ENCODE peak calls at places on chromosomes 13 and 19, in seven cellular contexts. L is fibroblast of lung, G is adrenal gland, J is choroid plexus epithelial cell, Q is K562, C is tibial artery, F is psoas muscle. V is an unnamed sample.

GRCh38 chr13:23386533-23386932 is 47.0 kb downstream of the SACS start:
- DNase-seq in Q (no peak), L (no peak), C (no peak), J (no peak), G (no peak), F (no peak), V (no peak)

GRCh38 chr13:26872444-26873173 is 112.0 kb upstream of the GPR12 start:
- DNase-seq in J (peak), G (peak), L (no peak), Q (peak), C (no peak), F (peak), V (no peak)

GRCh38 chr13:109968876-109969577 is 182.6 kb upstream of the IRS2 start:
- DNase-seq in F (no peak), G (no peak), C (no peak), L (no peak), Q (no peak), J (peak), V (no peak)

GRCh38 chr13:41917641-41918040 is 43.3 kb downstream of the VWA8 start:
- DNase-seq in L (peak), C (no peak), J (peak), Q (no peak), F (no peak), G (no peak), V (no peak)

GRCh38 chr13:46468570-46468969 is 81.5 kb upstream of the RUBCNL start:
- DNase-seq in J (no peak), Q (no peak), L (no peak), G (no peak), C (no peak), F (no peak), V (no peak)

GRCh38 chr13:79680485-79680884 is 199.5 kb downstream of the NDFIP2 start:
- DNase-seq in Q (no peak), L (no peak), G (no peak), C (no peak), F (no peak), J (no peak), V (no peak)

GRCh38 chr13:73656863-73657262 is 477.3 kb downstream of the KLF12 start:
- DNase-seq in G (no peak), L (peak), C (no peak), J (no peak), F (no peak), Q (no peak), V (no peak)

GRCh38 chr19:55440411-55441105 is 2.5 kb downstream of the SHISA7 start:
- DNase-seq in L (no peak), C (no peak), G (no peak), Q (peak), J (no peak), F (no peak), V (no peak)

GRCh38 chr19:3080281-3080680 is 13.9 kb upstream of the GNA11 start:
- DNase-seq in Q (no peak), J (peak), C (no peak), L (peak), F (no peak), G (no peak), V (no peak)

GRCh38 chr13:39349391-39349790 is 253.6 kb downstream of the LHFPL6 start:
- DNase-seq in Q (no peak), L (peak), J (no peak), F (no peak), G (no peak), C (no peak), V (no peak)

GRCh38 chr13:110506859-110507566 is 54.5 kb downstream of the RAB20 start:
- DNase-seq in C (peak), J (peak), G (peak), F (peak), Q (peak), L (peak), V (peak)

GRCh38 chr13:33787051-33787591 is 30.8 kb upstream of the RFC3 start:
- DNase-seq in Q (no peak), F (no peak), C (no peak), L (no peak), J (peak), G (no peak), V (no peak)

GRCh38 chr13:20182231-20182846 is 10.4 kb downstream of the GJB2 start:
- DNase-seq in L (peak), G (peak), Q (peak), F (no peak), J (peak), C (no peak), V (no peak)

GRCh38 chr13:40338217-40338616 is 328.2 kb downstream of the FOXO1 start:
- DNase-seq in Q (no peak), G (no peak), L (no peak), C (no peak), J (no peak), F (no peak), V (no peak)

GRCh38 chr19:47056416-47056815 is 8.0 kb upstream of the TMEM160 start:
- DNase-seq in C (no peak), G (no peak), Q (no peak), L (no peak), F (no peak), J (no peak), V (no peak)

GRCh38 chr13:57624565-57625435 is 6.7 kb upstream of the PCDH17 start:
- DNase-seq in J (peak), L (peak), Q (peak), G (peak), C (peak), F (no peak), V (no peak)

GRCh38 chr13:52599853-52600603 is 42.2 kb upstream of the HNRNPA1L2 start:
- DNase-seq in J (peak), C (no peak), G (no peak), L (peak), Q (no peak), F (peak), V (no peak)
- H3K4me3 ChIP-seq in J (peak), C (peak), G (peak), L (peak), Q (no peak), F (peak), V (peak)

GRCh38 chr19:33312065-33312464 is 9.7 kb upstream of the CEBPA start:
- DNase-seq in Q (no peak), C (no peak), F (no peak), J (no peak), L (no peak), G (peak), V (no peak)

GRCh38 chr19:33309826-33310225 is 7.5 kb upstream of the CEBPA start:
- DNase-seq in F (no peak), L (no peak), C (no peak), G (peak), J (no peak), Q (no peak), V (no peak)

GRCh38 chr19:33306853-33307792 is 4.8 kb upstream of the CEBPA start:
- DNase-seq in F (no peak), G (peak), J (no peak), L (no peak), Q (no peak), C (no peak), V (no peak)

GRCh38 chr19:33311326-33311682 is 9.0 kb upstream of the CEBPA start:
- DNase-seq in Q (no peak), J (no peak), G (peak), C (no peak), F (no peak), L (no peak), V (no peak)

GRCh38 chr19:33310606-33311325 is 8.4 kb upstream of the CEBPA start:
- DNase-seq in F (no peak), L (no peak), J (no peak), C (no peak), Q (no peak), G (peak), V (no peak)
- TF ChIP-seq CTCF in F (no peak), L (no peak), J (no peak), C (no peak), Q (no peak), G (no peak), V (no peak)

GRCh38 chr19:56710437-56710836 is 38.9 kb upstream of the ZNF835 start:
- DNase-seq in G (no peak), C (no peak), Q (no peak), F (no peak), L (no peak), J (no peak), V (no peak)
- H3K4me3 ChIP-seq in G (no peak), C (no peak), Q (no peak), F (no peak), L (no peak), J (no peak), V (no peak)

GRCh38 chr19:9673912-9674668 is 810 bp downstream of the ZNF562 start:
- DNase-seq in C (no peak), L (peak), J (peak), G (no peak), F (no peak), Q (no peak), V (no peak)

GRCh38 chr19:9667898-9668297 is 7.0 kb downstream of the ZNF562 start:
- DNase-seq in L (no peak), G (no peak), C (no peak), F (no peak), Q (no peak), J (no peak), V (no peak)

GRCh38 chr19:9672893-9673292 is 2.0 kb downstream of the ZNF562 start:
- DNase-seq in L (no peak), J (no peak), G (no peak), C (no peak), F (no peak), Q (peak), V (no peak)

GRCh38 chr19:9671654-9672053 is 3.2 kb downstream of the ZNF562 start:
- DNase-seq in G (no peak), F (no peak), Q (no peak), C (no peak), J (peak), L (no peak), V (no peak)

DNA sequence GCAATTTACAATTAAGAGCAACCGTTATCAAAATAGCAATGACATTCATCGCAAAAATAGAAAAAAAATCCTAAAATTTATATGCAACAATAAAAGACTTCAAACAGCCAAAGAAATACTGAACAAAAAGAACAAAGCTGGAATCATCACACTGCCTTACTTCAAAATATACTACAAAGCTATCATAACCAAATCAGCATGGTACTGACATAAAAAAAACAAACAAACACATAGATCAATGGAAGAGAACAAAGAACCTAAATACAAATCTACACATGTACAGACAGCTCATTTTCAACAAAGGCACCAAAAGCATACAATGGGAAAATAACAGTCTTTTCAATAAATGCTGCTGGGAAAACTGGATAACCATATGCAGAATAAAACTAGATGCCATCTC is 6.4 kb downstream of the ZNF562 start:
- DNase-seq in Q (no peak), C (no peak), G (no peak), F (no peak), J (no peak), L (no peak), V (no peak)
- TF ChIP-seq CTCF in Q (no peak), C (no peak), G (no peak), F (no peak), J (no peak), L (no peak), V (no peak)

DNA sequence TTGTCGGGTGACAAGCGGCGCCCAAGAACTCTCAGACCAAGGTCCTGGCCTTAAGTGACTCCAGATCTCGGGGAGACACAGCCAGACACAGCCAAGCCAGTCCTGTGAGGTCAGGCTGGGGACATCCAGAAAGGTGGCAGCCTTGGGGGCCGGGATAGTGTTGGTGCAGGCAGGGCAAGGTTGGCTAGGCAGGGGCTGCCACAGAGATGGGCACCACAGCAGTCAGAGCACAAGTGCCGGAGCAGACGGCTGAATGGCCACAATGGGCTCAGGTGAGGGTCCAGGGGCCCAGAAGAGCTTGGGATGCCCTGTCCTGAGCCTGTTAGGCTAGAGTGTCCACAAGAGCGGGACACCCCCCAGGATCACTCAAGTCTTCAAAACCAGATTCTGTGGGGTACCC is 32.2 kb downstream of the MAU2 start:
- DNase-seq in G (no peak), C (no peak), F (no peak), L (no peak), J (no peak), Q (no peak), V (no peak)
- H3K4me3 ChIP-seq in G (no peak), C (no peak), F (no peak), L (no peak), J (no peak), Q (no peak), V (no peak)

GRCh38 chr19:15397782-15398181 is 18.2 kb upstream of the AKAP8 start:
- DNase-seq in G (no peak), C (no peak), J (no peak), L (no peak), Q (no peak), F (no peak), V (no peak)

GRCh38 chr19:15399635-15400034 is 19.2 kb downstream of the AKAP8L start:
- DNase-seq in G (no peak), Q (no peak), C (no peak), J (no peak), F (no peak), L (no peak), V (no peak)

GRCh38 chr19:15399234-15399515 is 19.6 kb upstream of the AKAP8 start:
- DNase-seq in L (no peak), J (no peak), G (no peak), F (no peak), C (no peak), Q (no peak), V (no peak)

GRCh38 chr19:15397236-15397635 is 17.6 kb upstream of the AKAP8 start:
- DNase-seq in F (no peak), Q (no peak), L (no peak), C (no peak), J (no peak), G (no peak), V (no peak)

DNA sequence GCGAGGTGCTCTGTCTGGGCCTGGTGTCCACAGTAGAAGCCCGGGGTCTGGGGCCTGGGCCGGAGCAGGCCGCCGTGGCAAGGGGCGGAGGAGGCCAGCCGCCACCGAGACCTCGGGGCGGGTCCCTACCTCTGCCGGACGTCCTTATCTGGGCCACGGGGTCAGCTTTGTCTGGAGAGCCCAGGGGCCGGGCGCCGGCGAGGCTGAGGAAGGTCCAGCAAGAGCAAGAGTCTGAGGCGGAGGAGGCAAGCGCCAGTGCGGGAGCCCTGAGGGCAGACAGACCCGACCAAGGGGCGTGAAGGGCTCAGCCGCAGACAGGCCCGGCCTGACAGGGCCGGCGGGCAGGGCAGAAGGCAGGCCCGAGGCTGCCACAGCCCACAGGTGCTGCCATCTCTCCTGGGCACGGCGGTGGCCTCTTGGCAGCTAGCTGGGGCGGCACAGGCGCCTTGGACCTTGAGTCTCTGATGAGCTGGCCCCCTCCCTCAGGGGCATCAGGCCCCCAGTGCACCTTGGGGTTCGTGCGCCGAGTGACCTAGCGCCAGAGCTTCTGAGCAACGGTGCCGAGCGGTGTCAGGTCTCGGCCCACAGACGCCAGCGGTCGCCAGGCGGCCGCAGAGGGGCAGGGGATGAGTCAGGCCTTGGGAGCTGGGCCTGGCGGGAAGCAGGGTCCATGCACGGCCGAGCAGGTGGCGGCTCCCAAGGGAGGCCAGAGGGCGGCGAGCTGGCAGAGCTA is 19.1 kb upstream of the AKAP8 start:
- DNase-seq in F (peak), C (no peak), J (no peak), L (no peak), Q (no peak), G (peak), V (no peak)
- TF ChIP-seq CTCF in F (no peak), C (no peak), J (no peak), L (no peak), Q (no peak), G (no peak), V (no peak)

V was measured in retinal pigment epithelial cell.